ENCODE peak calls at places on chromosomes 12 and 14, in six cellular contexts. X is GM13977, E is transverse colon, N is NCI-H524 treated with DMSO at 0.1 percent for 48 hours, K is RWPE1, G is NAMALWA. H is an unnamed sample.

GRCh38 chr12:93766371-93766770 is 89.2 kb downstream of the CRADD start:
- DNase-seq in X (no peak), E (no peak), N (no peak), K (no peak), G (no peak), H (no peak)

GRCh38 chr14:88463318-88463717 is 77.9 kb downstream of the SPATA7 start:
- DNase-seq in X (peak), E (no peak), N (no peak), K (no peak), G (peak), H (peak)

GRCh38 chr14:76168531-76168930 is 16.8 kb downstream of the GPATCH2L start:
- DNase-seq in X (no peak), E (no peak), N (no peak), K (no peak), G (no peak), H (no peak)

GRCh38 chr14:77120771-77121743 is 20.5 kb downstream of the ZDHHC22 start:
- DNase-seq in X (peak), E (peak), N (peak), K (no peak), G (peak), H (no peak)

GRCh38 chr14:96586921-96587822 is 85.0 kb downstream of the PAPOLA start:
- DNase-seq in X (no peak), E (no peak), N (no peak), K (no peak), G (no peak), H (no peak)

GRCh38 chr14:87081004-87081403 is 912.0 kb downstream of the GALC start:
- DNase-seq in X (no peak), E (no peak), N (no peak), K (no peak), G (no peak), H (no peak)

GRCh38 chr12:68871396-68871795 is 61.6 kb downstream of the CPM start:
- DNase-seq in X (no peak), E (no peak), N (no peak), K (no peak), G (no peak), H (no peak)

GRCh38 chr12:80627773-80628172 is 79.7 kb upstream of the MYF6 start:
- DNase-seq in X (no peak), E (no peak), N (no peak), K (no peak), G (no peak), H (no peak)

GRCh38 chr14:69441948-69442347 is 42.6 kb upstream of the PLEKHD1 start:
- DNase-seq in X (peak), E (no peak), N (no peak), K (no peak), G (peak), H (no peak)

GRCh38 chr14:74522740-74523139 is 29.2 kb downstream of the ISCA2 start:
- DNase-seq in X (no peak), E (no peak), N (no peak), K (no peak), G (no peak), H (no peak)

GRCh38 chr12:105706973-105707334 is 376.5 kb downstream of the C12orf75 start:
- DNase-seq in X (no peak), E (no peak), N (no peak), K (no peak), G (no peak), H (no peak)

GRCh38 chr12:62934799-62935674 is at the start of gene PPM1H:
- DNase-seq in X (peak), E (peak), N (peak), K (peak), G (peak), H (peak)

GRCh38 chr14:72970058-72970630 is 43.9 kb downstream of the DCAF4 start:
- DNase-seq in X (no peak), E (no peak), N (no peak), K (no peak), G (no peak), H (no peak)

GRCh38 chr14:104650057-104650980 is 39.1 kb upstream of the INF2 start:
- DNase-seq in X (peak), E (peak), N (no peak), K (peak), G (peak), H (peak)

GRCh38 chr12:55929306-55929791 is 1.6 kb upstream of the DGKA start:
- DNase-seq in X (peak), E (peak), N (no peak), K (no peak), G (peak), H (no peak)

GRCh38 chr12:53538209-53538689 is 31.0 kb upstream of the NPFF start:
- DNase-seq in X (no peak), E (peak), N (no peak), K (no peak), G (no peak), H (peak)

GRCh38 chr12:89636054-89636775 is 72.4 kb downstream of the ATP2B1 start:
- DNase-seq in X (no peak), E (no peak), N (no peak), K (peak), G (no peak), H (no peak)

GRCh38 chr12:121794532-121795028 is 1.1 kb upstream of the RHOF start:
- DNase-seq in X (peak), E (peak), N (no peak), K (no peak), G (no peak), H (no peak)

GRCh38 chr12:46240436-46240835 is 28.4 kb downstream of the SLC38A1 start:
- DNase-seq in X (no peak), E (no peak), N (no peak), K (no peak), G (no peak), H (no peak)

GRCh38 chr12:97944576-97944975 is 482.0 kb downstream of the RMST start:
- DNase-seq in X (no peak), E (no peak), N (no peak), K (peak), G (no peak), H (no peak)

GRCh38 chr14:85731198-85731597 is 201.3 kb downstream of the FLRT2 start:
- DNase-seq in X (no peak), E (no peak), N (no peak), K (no peak), G (no peak), H (no peak)

GRCh38 chr12:32515137-32515860 is 115.9 kb downstream of the FGD4 start:
- DNase-seq in X (no peak), E (no peak), N (no peak), K (no peak), G (no peak), H (no peak)

GRCh38 chr14:95408731-95409471 is 89.2 kb upstream of the CLMN start:
- DNase-seq in X (no peak), E (peak), N (no peak), K (no peak), G (no peak), H (no peak)

GRCh38 chr14:89283327-89284060 is 133.5 kb downstream of the FOXN3 start:
- DNase-seq in X (no peak), E (no peak), N (no peak), K (no peak), G (no peak), H (no peak)

GRCh38 chr12:107594995-107595394 is 90.6 kb upstream of the PWP1 start:
- DNase-seq in X (no peak), E (no peak), N (no peak), K (no peak), G (no peak), H (no peak)

GRCh38 chr14:102892660-102893059 is 29.8 kb upstream of the AMN start:
- DNase-seq in X (no peak), E (no peak), N (no peak), K (no peak), G (no peak), H (no peak)

GRCh38 chr14:68886109-68886434 is 93.0 kb downstream of the ACTN1 start:
- DNase-seq in X (no peak), E (no peak), N (no peak), K (no peak), G (no peak), H (no peak)

GRCh38 chr14:61234215-61234916 is 46.8 kb downstream of the TMEM30B start:
- DNase-seq in X (no peak), E (no peak), N (no peak), K (no peak), G (no peak), H (no peak)

GRCh38 chr14:35687335-35687939 is 121.7 kb downstream of the RALGAPA1 start:
- DNase-seq in X (peak), E (peak), N (peak), K (peak), G (peak), H (peak)

GRCh38 chr14:71549421-71549820 is 382.8 kb upstream of the RGS6 start:
- DNase-seq in X (no peak), E (no peak), N (no peak), K (no peak), G (no peak), H (no peak)

GRCh38 chr12:6407206-6407954 is 23.4 kb downstream of the LTBR start:
- DNase-seq in X (no peak), E (no peak), N (no peak), K (no peak), G (no peak), H (no peak)

GRCh38 chr12:4174417-4174816 is 99.1 kb upstream of the CCND2 start:
- DNase-seq in X (no peak), E (no peak), N (no peak), K (no peak), G (no peak), H (no peak)

GRCh38 chr12:57112492-57113294 is 1.5 kb upstream of the STAT6 start:
- DNase-seq in X (no peak), E (no peak), N (no peak), K (no peak), G (no peak), H (no peak)

GRCh38 chr14:54652188-54652889 is 85.4 kb downstream of the SAMD4A start:
- DNase-seq in X (no peak), E (peak), N (no peak), K (peak), G (no peak), H (peak)

GRCh38 chr12:1199700-1200099 is 208.7 kb downstream of the ERC1 start:
- DNase-seq in X (no peak), E (no peak), N (no peak), K (no peak), G (no peak), H (no peak)

H was measured in Calu3.